ENCODE peak calls at places on chromosomes 3 and 15, in four cellular contexts. E is K562, L is GM12878, R is SK-N-SH. G is an unnamed sample.

GRCh38 chr15:100295939-100296338 is 45.8 kb downstream of the ADAMTS17 start:
- DNase-seq in L (no peak), R (no peak), E (no peak), G (no peak)

GRCh38 chr3:173510565-173510964 is 113.0 kb downstream of the NLGN1 start:
- DNase-seq in R (no peak), L (no peak), E (no peak), G (no peak)

GRCh38 chr15:52787123-52787503 is 3.0 kb downstream of the ONECUT1 start:
- DNase-seq in E (no peak), R (no peak), L (no peak), G (no peak)

GRCh38 chr3:149388714-149389417 is 11.4 kb upstream of the TM4SF1 start:
- DNase-seq in E (no peak), L (no peak), R (no peak), G (no peak)

GRCh38 chr3:160601288-160601687 is 35.9 kb upstream of the KPNA4 start:
- DNase-seq in L (no peak), E (no peak), R (no peak), G (no peak)

GRCh38 chr3:180049391-180049790 is 12.7 kb upstream of the PEX5L start:
- DNase-seq in R (no peak), E (no peak), L (no peak), G (no peak)

GRCh38 chr3:190486201-190486865 is 27.6 kb upstream of the IL1RAP start:
- DNase-seq in R (no peak), E (no peak), L (no peak), G (no peak)

GRCh38 chr3:114839476-114839875 is 307.6 kb downstream of the ZBTB20 start:
- DNase-seq in L (no peak), E (no peak), R (no peak), G (no peak)

GRCh38 chr3:10917176-10917575 is 75.4 kb upstream of the SLC6A1 start:
- DNase-seq in E (no peak), R (no peak), L (no peak), G (no peak)

GRCh38 chr15:68559342-68560310 is 19.2 kb upstream of the CORO2B start:
- DNase-seq in E (peak), L (no peak), R (peak), G (peak)

GRCh38 chr3:15805756-15806266 is 8.0 kb upstream of the ANKRD28 start:
- DNase-seq in E (peak), R (no peak), L (peak), G (no peak)

GRCh38 chr3:165259518-165260193 is 63.5 kb upstream of the SLITRK3 start:
- DNase-seq in E (no peak), L (no peak), R (no peak), G (no peak)

GRCh38 chr3:147424325-147424910 is 15.3 kb downstream of the ZIC1 start:
- DNase-seq in R (no peak), L (no peak), E (no peak), G (peak)

GRCh38 chr15:67358812-67359211 is 104.2 kb downstream of the IQCH start:
- DNase-seq in R (no peak), L (no peak), E (no peak), G (no peak)

GRCh38 chr3:18772699-18773305 is 347.7 kb upstream of the SATB1 start:
- DNase-seq in E (no peak), L (no peak), R (no peak), G (no peak)

GRCh38 chr3:45906681-45907220 is 20.4 kb downstream of the CCR9 start:
- DNase-seq in R (peak), L (no peak), E (peak), G (no peak)

GRCh38 chr15:40263036-40263754 is 19.7 kb downstream of the ANKRD63 start:
- DNase-seq in E (no peak), L (no peak), R (no peak), G (no peak)

GRCh38 chr15:59553879-59554735 is 57.5 kb upstream of the GCNT3 start:
- DNase-seq in R (no peak), L (no peak), E (peak), G (no peak)

GRCh38 chr3:67327582-67327981 is 326.8 kb downstream of the SUCLG2 start:
- DNase-seq in R (no peak), L (no peak), E (no peak), G (no peak)

GRCh38 chr3:172077197-172077734 is 37.9 kb downstream of the FNDC3B start:
- DNase-seq in R (no peak), E (no peak), L (no peak), G (no peak)

GRCh38 chr3:172078244-172078643 is 38.9 kb downstream of the FNDC3B start:
- DNase-seq in L (no peak), E (no peak), R (no peak), G (no peak)

GRCh38 chr3:172074578-172074977 is 35.2 kb downstream of the FNDC3B start:
- DNase-seq in E (no peak), L (no peak), R (no peak), G (no peak)

GRCh38 chr3:172074027-172074426 is 34.6 kb downstream of the FNDC3B start:
- DNase-seq in E (no peak), R (no peak), L (no peak), G (no peak)

DNA sequence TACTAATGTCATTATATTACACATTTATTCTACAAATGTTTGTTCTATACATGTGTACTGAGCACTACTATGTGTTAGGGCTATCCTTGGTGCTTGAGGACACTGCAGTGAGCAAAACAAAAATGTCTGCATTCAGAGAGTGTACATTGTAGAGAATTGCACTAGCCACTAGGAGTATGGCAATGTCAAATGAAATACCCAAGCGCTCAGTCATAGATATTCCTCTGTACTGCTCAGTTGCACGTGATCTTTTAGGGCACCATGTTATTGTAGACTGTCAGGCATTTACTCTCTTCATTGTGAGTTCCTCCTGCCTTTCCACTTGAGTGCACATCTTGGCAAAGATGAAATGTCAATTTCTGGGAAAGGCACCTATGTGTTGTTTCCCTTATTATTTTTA is 36.8 kb downstream of the FNDC3B start:
- DNase-seq in L (no peak), E (no peak), R (no peak), G (no peak)
- TF ChIP-seq NRF1 in L (no peak), E (no peak), R (no peak), G (no peak)

GRCh38 chr15:63494406-63494805 is 10.0 kb upstream of the USP3 start:
- DNase-seq in L (no peak), R (no peak), E (no peak), G (no peak)

GRCh38 chr15:63491979-63492378 is 12.4 kb upstream of the USP3 start:
- DNase-seq in L (no peak), E (no peak), R (no peak), G (no peak)

GRCh38 chr15:63493451-63493850 is 10.9 kb upstream of the USP3 start:
- DNase-seq in R (no peak), L (no peak), E (no peak), G (no peak)

GRCh38 chr15:63491116-63491817 is 13.1 kb upstream of the USP3 start:
- DNase-seq in E (no peak), R (no peak), L (no peak), G (no peak)

GRCh38 chr15:63492541-63493077 is 11.8 kb upstream of the USP3 start:
- DNase-seq in L (no peak), E (no peak), R (no peak), G (no peak)
- TF ChIP-seq NRF1 in L (no peak), E (no peak), R (no peak), G (no peak)

GRCh38 chr15:101320501-101321052 is 25.5 kb upstream of the SNRPA1 start:
- DNase-seq in L (no peak), E (no peak), R (no peak), G (no peak)
- TF ChIP-seq NRF1 in L (no peak), E (no peak), R (no peak), G (no peak)

DNA sequence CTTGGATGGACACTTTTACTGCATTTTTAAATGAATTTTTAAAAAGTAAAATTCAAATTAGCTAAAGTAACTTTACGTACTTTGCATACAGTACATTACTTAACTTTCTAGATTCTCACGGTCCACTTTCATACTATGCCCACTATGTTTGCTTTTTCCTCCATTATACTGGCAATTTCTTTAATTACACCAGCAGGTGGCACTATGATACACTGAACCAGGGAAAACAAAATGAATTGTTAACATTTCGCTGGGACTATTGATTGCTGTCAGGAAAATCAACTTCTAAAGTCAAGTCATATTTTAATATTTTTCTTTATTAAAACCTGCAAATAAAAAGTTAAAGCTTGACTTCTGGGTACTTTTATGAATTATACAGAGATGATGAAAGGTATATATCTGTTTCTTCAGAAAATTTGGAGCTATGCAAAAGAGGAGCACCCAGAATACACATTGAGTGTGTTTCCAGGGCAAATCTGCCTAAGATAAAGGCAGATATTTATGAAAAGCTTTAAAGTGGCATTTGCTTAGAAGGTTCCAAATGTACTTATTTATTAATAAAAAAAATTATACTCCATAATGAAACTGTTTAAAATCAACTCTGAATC is 21.8 kb upstream of the POU1F1 start:
- DNase-seq in L (no peak), E (peak), R (peak), G (no peak)
- TF ChIP-seq NRF1 in L (no peak), E (no peak), R (no peak), G (no peak)